ENCODE peak calls at places on chromosome 5, in seven cellular contexts. T is neural progenitor cell, I is OCI-LY7, B is MM.1S, Q is PC-3, E is GM23248, Y is HCT116. V is an unnamed sample.

GRCh38 chr5:93532370-93532769 is 48.6 kb downstream of the NR2F1-AS1 start:
- DNase-seq in T (peak; percentile 9), I (no peak), B (no peak), Q (peak; percentile 27), E (peak; percentile 92), Y (no peak), V (peak; percentile 30)

GRCh38 chr5:134490925-134491271 is 34.6 kb upstream of the JADE2 start:
- DNase-seq in T (no peak), I (no peak), B (no peak), Q (no peak), E (no peak), Y (no peak), V (no peak)

GRCh38 chr5:16550316-16550952 is 66.4 kb downstream of the RETREG1 start:
- DNase-seq in T (peak; percentile 68), I (peak; percentile 70), B (peak; percentile 75), Q (peak; percentile 96), E (peak; percentile 77), Y (peak; percentile 56), V (peak; percentile 64)

GRCh38 chr5:72817639-72818266 is 1.3 kb downstream of the TNPO1 start:
- DNase-seq in T (no peak), I (peak; percentile 13), B (no peak), Q (no peak), E (peak; percentile 43), Y (no peak), V (no peak)

GRCh38 chr5:158468444-158468843 is 609.5 kb upstream of the CLINT1 start:
- DNase-seq in T (no peak), I (no peak), B (no peak), Q (peak; percentile 37), E (no peak), Y (no peak), V (no peak)

GRCh38 chr5:38724301-38725030 is 121.3 kb upstream of the OSMR start:
- DNase-seq in T (peak; percentile 20), I (no peak), B (no peak), Q (peak; percentile 42), E (peak; percentile 86), Y (no peak), V (no peak)

GRCh38 chr5:108212775-108213346 is 169.0 kb downstream of the FBXL17 start:
- DNase-seq in T (peak; percentile 75), I (no peak), B (no peak), Q (peak; percentile 75), E (peak; percentile 10), Y (no peak), V (peak; percentile 52)

GRCh38 chr5:118224546-118224945 is 763.8 kb downstream of the DTWD2 start:
- DNase-seq in T (no peak), I (no peak), B (no peak), Q (no peak), E (peak; percentile 33), Y (no peak), V (no peak)

GRCh38 chr5:82054004-82054710 is 82.3 kb downstream of the ATG10 start:
- DNase-seq in T (no peak), I (no peak), B (no peak), Q (no peak), E (no peak), Y (no peak), V (no peak)

GRCh38 chr5:173733065-173733824 is 116.8 kb upstream of the BOD1 start:
- DNase-seq in T (no peak), I (peak; percentile 67), B (no peak), Q (no peak), E (no peak), Y (no peak), V (no peak)

GRCh38 chr5:178449163-178450060 is 140.8 kb downstream of the COL23A1 start:
- DNase-seq in T (no peak), I (no peak), B (no peak), Q (no peak), E (no peak), Y (no peak), V (no peak)

GRCh38 chr5:40386293-40386692 is 293.4 kb upstream of the PTGER4 start:
- DNase-seq in T (no peak), I (peak; percentile 11), B (peak; percentile 76), Q (peak; percentile 43), E (no peak), Y (no peak), V (no peak)

GRCh38 chr5:38473008-38473407 is 83.4 kb downstream of the LIFR start:
- DNase-seq in T (no peak), I (no peak), B (no peak), Q (no peak), E (no peak), Y (no peak), V (no peak)

GRCh38 chr5:88732181-88732633 is 150.8 kb downstream of the MEF2C start:
- DNase-seq in T (no peak), I (peak; percentile 75), B (peak; percentile 24), Q (no peak), E (peak; percentile 85), Y (no peak), V (no peak)
- TF ChIP-seq EZH2phosphoT487 in T (no peak), I (no peak), B (no peak), Q (no peak), E (no peak), Y (no peak), V (no peak)

DNA sequence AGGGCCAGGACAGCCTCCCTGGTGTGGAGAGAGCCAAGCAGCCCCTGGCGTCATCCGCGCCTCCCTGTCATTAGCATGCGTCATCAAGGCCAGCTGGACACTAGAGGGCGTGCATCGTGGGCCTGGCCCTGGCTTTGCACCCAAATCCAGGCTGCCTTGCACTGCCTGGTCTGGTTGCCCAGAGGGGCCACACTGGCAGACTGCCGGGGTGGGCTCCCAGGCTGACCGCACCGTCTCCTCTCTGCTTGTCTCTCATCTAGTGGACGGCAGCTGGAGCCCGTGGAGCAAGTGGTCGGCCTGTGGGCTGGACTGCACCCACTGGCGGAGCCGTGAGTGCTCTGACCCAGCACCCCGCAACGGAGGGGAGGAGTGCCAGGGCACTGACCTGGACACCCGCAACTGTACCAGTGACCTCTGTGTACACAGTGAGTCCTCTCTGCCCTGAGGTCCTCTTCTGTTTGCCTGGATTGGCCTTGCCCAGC is 29.0 kb downstream of the HK3 start:
- DNase-seq in T (peak; percentile 87), I (peak; percentile 40), B (peak; percentile 9), Q (peak; percentile 47), E (peak; percentile 73), Y (peak; percentile 57), V (peak; percentile 57)
- H3K9me3 ChIP-seq in T (no peaks in the 10 kb centered on the region), I (no peaks in the 10 kb centered on the region), B (no peaks in the 10 kb centered on the region), Q (no peaks in the 10 kb centered on the region), E (no peaks in the 10 kb centered on the region), Y (no peaks in the 10 kb centered on the region), V (no peaks in the 10 kb centered on the region)

GRCh38 chr5:52783226-52783959 is 4.3 kb upstream of the ITGA1 start:
- DNase-seq in T (no peak), I (no peak), B (no peak), Q (peak; percentile 83), E (peak; percentile 84), Y (no peak), V (no peak)
- TF ChIP-seq EZH2phosphoT487 in T (no peak), I (no peak), B (no peak), Q (no peak), E (no peak), Y (no peak), V (no peak)

GRCh38 chr5:165360366-165361142 is 1855.1 kb downstream of the MAT2B start:
- DNase-seq in T (no peak), I (no peak), B (peak; percentile 62), Q (no peak), E (no peak), Y (no peak), V (no peak)

DNA sequence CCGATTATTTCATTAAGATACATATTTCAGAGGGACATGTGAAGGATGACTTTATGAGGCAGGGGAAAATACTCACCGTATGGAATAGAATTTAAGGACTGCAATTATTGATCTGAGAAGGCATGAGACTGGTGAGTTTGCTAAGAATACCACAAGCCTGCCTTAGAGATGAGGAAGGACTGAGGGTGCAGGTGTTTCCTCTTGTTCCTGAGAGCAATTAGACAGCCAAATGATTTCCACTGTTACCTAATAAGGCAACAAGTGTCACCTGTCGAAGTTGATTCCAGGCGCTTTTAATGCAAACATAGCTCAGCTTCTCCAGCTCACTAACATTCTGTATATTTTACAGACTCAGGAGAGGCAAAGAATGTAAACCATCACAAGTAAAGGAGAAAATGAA is 1855.7 kb downstream of the MAT2B start:
- DNase-seq in T (no peak), I (no peak), B (peak; percentile 87), Q (no peak), E (no peak), Y (no peak), V (no peak)
- H3K9me3 ChIP-seq in T (no peaks in the 10 kb centered on the region), I (no peaks in the 10 kb centered on the region), B (no peaks in the 10 kb centered on the region), Q (peaks cover 4% of the 10 kb centered on the region), E (no peaks in the 10 kb centered on the region), Y (peaks cover 27% of the 10 kb centered on the region), V (no peaks in the 10 kb centered on the region)

GRCh38 chr5:10564838-10565784 is 1.2 kb downstream of the ANKRD33B start:
- DNase-seq in T (peak; percentile 50), I (peak; percentile 37), B (no peak), Q (no peak), E (peak; percentile 47), Y (no peak), V (no peak)

GRCh38 chr5:10565785-10566506 is 2.1 kb downstream of the ANKRD33B start:
- DNase-seq in T (no peak), I (peak; percentile 63), B (peak; percentile 37), Q (peak; percentile 45), E (peak; percentile 34), Y (no peak), V (no peak)

GRCh38 chr5:10563940-10564837 is at the start of gene ANKRD33B:
- DNase-seq in T (peak; percentile 90), I (peak; percentile 91), B (peak; percentile 88), Q (peak; percentile 88), E (peak; percentile 79), Y (no peak), V (peak; percentile 76)

GRCh38 chr5:10562202-10563131 is 1.4 kb upstream of the ANKRD33B start:
- DNase-seq in T (no peak), I (peak; percentile 70), B (no peak), Q (no peak), E (no peak), Y (no peak), V (no peak)

DNA sequence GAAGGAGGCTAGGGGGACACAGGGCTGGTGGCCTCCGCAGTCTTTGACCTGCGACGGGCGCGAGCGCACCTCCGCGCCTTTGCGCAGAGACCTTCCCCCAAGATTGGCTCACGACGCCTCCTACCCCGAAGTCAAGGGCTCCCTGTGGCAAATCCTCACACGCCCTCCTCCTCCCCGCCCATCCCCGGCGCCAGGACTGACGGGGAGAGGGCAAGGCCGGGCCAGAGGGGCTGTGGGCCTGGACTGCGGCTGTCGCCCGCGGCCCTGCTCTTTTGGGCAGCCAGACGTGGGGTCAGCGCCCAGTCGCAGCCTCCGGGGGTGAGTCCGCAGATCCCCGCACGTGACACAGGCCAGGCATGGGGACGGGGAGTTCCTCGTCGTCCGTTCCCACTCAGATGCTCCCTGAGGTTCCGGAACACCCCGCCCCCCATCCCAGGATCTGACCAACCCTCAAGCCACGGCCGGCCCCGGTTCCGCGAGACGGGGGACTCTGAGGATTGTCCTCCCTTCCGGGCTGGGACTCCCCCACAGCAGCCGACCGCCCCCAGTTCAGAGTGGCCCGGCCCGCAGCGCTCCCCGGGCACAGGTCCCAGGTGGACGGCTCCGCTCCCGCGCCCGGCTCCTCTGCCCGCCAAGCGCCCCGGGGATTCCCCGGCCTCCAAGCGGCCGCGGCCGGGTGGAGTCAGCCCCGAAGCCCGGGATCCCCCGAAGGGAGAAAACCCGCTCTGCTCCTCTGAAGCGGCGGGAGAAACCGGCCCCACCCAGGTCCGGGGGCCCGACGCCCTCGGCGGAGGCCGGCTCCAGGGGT is 534 bp upstream of the ANKRD33B start:
- DNase-seq in T (peak; percentile 67), I (peak; percentile 48), B (peak; percentile 65), Q (peak; percentile 63), E (peak; percentile 75), Y (no peak), V (peak; percentile 65)
- TF ChIP-seq EZH2phosphoT487 in T (peak; percentile 77), I (no peak), B (no peak), Q (no peak), E (no peak), Y (no peak), V (no peak)

V was measured in hepatocyte.